ENCODE peak calls at places on chromosomes 1 and 21, in seven cellular contexts. One of them, this sample, is unnamed. For H3K27me3, the result is how much of the 10 kb centered on the place peaks cover.

GRCh38 chr21:44461438-44462089 is 6.3 kb downstream of the LRRC3 start:
- DNase-seq in neural progenitor cell: peak
- DNase-seq in adrenal gland: no peak
- DNase-seq in psoas muscle: no peak
- DNase-seq in cardiac muscle cell: peak
- DNase-seq in tibial nerve: no peak
- DNase-seq in heart left ventricle: no peak
- DNase-seq in this sample: no peak

GRCh38 chr1:108670131-108670773 is 9.4 kb upstream of the HENMT1 start:
- DNase-seq in psoas muscle: no peak
- DNase-seq in heart left ventricle: no peak
- DNase-seq in neural progenitor cell: no peak
- DNase-seq in tibial nerve: no peak
- DNase-seq in cardiac muscle cell: no peak
- DNase-seq in adrenal gland: no peak
- DNase-seq in this sample: no peak

GRCh38 chr1:160418483-160418882 is 18.1 kb downstream of the VANGL2 start:
- DNase-seq in heart left ventricle: no peak
- DNase-seq in cardiac muscle cell: no peak
- DNase-seq in tibial nerve: no peak
- DNase-seq in neural progenitor cell: no peak
- DNase-seq in adrenal gland: no peak
- DNase-seq in psoas muscle: no peak
- DNase-seq in this sample: no peak

GRCh38 chr1:115134850-115135484 is 45.7 kb upstream of the TSPAN2 start:
- DNase-seq in tibial nerve: no peak
- DNase-seq in neural progenitor cell: no peak
- DNase-seq in psoas muscle: no peak
- DNase-seq in cardiac muscle cell: no peak
- DNase-seq in adrenal gland: no peak
- DNase-seq in heart left ventricle: no peak
- DNase-seq in this sample: no peak

GRCh38 chr1:32953495-32953894 is 11.1 kb downstream of the RNF19B start:
- DNase-seq in neural progenitor cell: no peak
- DNase-seq in adrenal gland: no peak
- DNase-seq in tibial nerve: no peak
- DNase-seq in psoas muscle: no peak
- DNase-seq in heart left ventricle: no peak
- DNase-seq in cardiac muscle cell: no peak
- DNase-seq in this sample: no peak

GRCh38 chr1:203564024-203564423 is 62.6 kb upstream of the ATP2B4 start:
- DNase-seq in neural progenitor cell: no peak
- DNase-seq in cardiac muscle cell: no peak
- DNase-seq in tibial nerve: no peak
- DNase-seq in heart left ventricle: no peak
- DNase-seq in psoas muscle: no peak
- DNase-seq in adrenal gland: no peak
- DNase-seq in this sample: no peak

GRCh38 chr1:184888505-184888904 is 85.8 kb downstream of the NIBAN1 start:
- DNase-seq in tibial nerve: no peak
- DNase-seq in cardiac muscle cell: no peak
- DNase-seq in heart left ventricle: no peak
- DNase-seq in neural progenitor cell: no peak
- DNase-seq in adrenal gland: no peak
- DNase-seq in psoas muscle: no peak
- DNase-seq in this sample: no peak

GRCh38 chr1:160620942-160621632 is 25.8 kb downstream of the SLAMF1 start:
- DNase-seq in psoas muscle: no peak
- DNase-seq in neural progenitor cell: no peak
- DNase-seq in tibial nerve: no peak
- DNase-seq in cardiac muscle cell: no peak
- DNase-seq in heart left ventricle: no peak
- DNase-seq in adrenal gland: no peak
- DNase-seq in this sample: no peak

GRCh38 chr1:93593868-93594602 is 87.6 kb downstream of the BCAR3 start:
- DNase-seq in cardiac muscle cell: no peak
- DNase-seq in heart left ventricle: no peak
- DNase-seq in tibial nerve: no peak
- DNase-seq in psoas muscle: no peak
- DNase-seq in adrenal gland: no peak
- DNase-seq in neural progenitor cell: no peak
- DNase-seq in this sample: no peak

GRCh38 chr1:68811806-68812205 is 314.9 kb upstream of the DEPDC1 start:
- DNase-seq in cardiac muscle cell: no peak
- DNase-seq in psoas muscle: no peak
- DNase-seq in tibial nerve: no peak
- DNase-seq in heart left ventricle: no peak
- DNase-seq in neural progenitor cell: no peak
- DNase-seq in adrenal gland: no peak
- DNase-seq in this sample: no peak

GRCh38 chr1:109780982-109781381 is 17.3 kb upstream of the EPS8L3 start:
- DNase-seq in psoas muscle: no peak
- DNase-seq in neural progenitor cell: no peak
- DNase-seq in cardiac muscle cell: no peak
- DNase-seq in heart left ventricle: no peak
- DNase-seq in tibial nerve: no peak
- DNase-seq in adrenal gland: no peak
- DNase-seq in this sample: no peak

GRCh38 chr1:43454270-43455011 is 710 bp upstream of the HYI start:
- DNase-seq in cardiac muscle cell: peak
- DNase-seq in tibial nerve: peak
- DNase-seq in adrenal gland: peak
- DNase-seq in heart left ventricle: peak
- DNase-seq in psoas muscle: peak
- DNase-seq in neural progenitor cell: peak
- DNase-seq in this sample: peak

GRCh38 chr1:209585672-209586071 is 2.2 kb downstream of the CAMK1G start:
- DNase-seq in psoas muscle: peak
- DNase-seq in tibial nerve: no peak
- DNase-seq in adrenal gland: peak
- DNase-seq in cardiac muscle cell: peak
- DNase-seq in heart left ventricle: peak
- DNase-seq in neural progenitor cell: peak
- DNase-seq in this sample: peak

GRCh38 chr1:236753554-236753953 is 41.5 kb upstream of the MTR start:
- DNase-seq in adrenal gland: peak
- DNase-seq in tibial nerve: no peak
- DNase-seq in psoas muscle: no peak
- DNase-seq in neural progenitor cell: peak
- DNase-seq in heart left ventricle: no peak
- DNase-seq in cardiac muscle cell: peak
- DNase-seq in this sample: no peak

GRCh38 chr1:50308883-50309282 is 114.4 kb downstream of the DMRTA2 start:
- DNase-seq in adrenal gland: peak
- DNase-seq in neural progenitor cell: peak
- DNase-seq in psoas muscle: no peak
- DNase-seq in heart left ventricle: no peak
- DNase-seq in cardiac muscle cell: peak
- DNase-seq in tibial nerve: no peak
- DNase-seq in this sample: no peak

GRCh38 chr1:152182431-152182830 is 23.4 kb upstream of the RPTN start:
- DNase-seq in psoas muscle: no peak
- DNase-seq in cardiac muscle cell: no peak
- DNase-seq in tibial nerve: no peak
- DNase-seq in heart left ventricle: no peak
- DNase-seq in adrenal gland: no peak
- DNase-seq in neural progenitor cell: no peak
- DNase-seq in this sample: no peak

GRCh38 chr1:230196077-230196476 is 129.0 kb downstream of the GALNT2 start:
- DNase-seq in tibial nerve: no peak
- DNase-seq in adrenal gland: no peak
- DNase-seq in neural progenitor cell: no peak
- DNase-seq in cardiac muscle cell: no peak
- DNase-seq in heart left ventricle: no peak
- DNase-seq in psoas muscle: no peak
- DNase-seq in this sample: no peak

GRCh38 chr21:39523398-39523797 is 71.6 kb downstream of the SH3BGR start:
- DNase-seq in psoas muscle: no peak
- DNase-seq in neural progenitor cell: no peak
- DNase-seq in tibial nerve: no peak
- DNase-seq in heart left ventricle: no peak
- DNase-seq in cardiac muscle cell: no peak
- DNase-seq in adrenal gland: no peak
- DNase-seq in this sample: no peak

GRCh38 chr1:109474697-109475096 is 8.4 kb downstream of the SYPL2 start:
- DNase-seq in adrenal gland: no peak
- DNase-seq in heart left ventricle: peak
- DNase-seq in cardiac muscle cell: no peak
- DNase-seq in psoas muscle: no peak
- DNase-seq in tibial nerve: no peak
- DNase-seq in neural progenitor cell: no peak
- DNase-seq in this sample: no peak

GRCh38 chr1:145985502-145986439 is 10.6 kb downstream of the TXNIP start:
- DNase-seq in adrenal gland: peak
- DNase-seq in psoas muscle: peak
- DNase-seq in cardiac muscle cell: peak
- DNase-seq in tibial nerve: peak
- DNase-seq in heart left ventricle: peak
- DNase-seq in neural progenitor cell: no peak
- DNase-seq in this sample: no peak

GRCh38 chr1:21956720-21957552 is 19.8 kb upstream of the HSPG2 start:
- DNase-seq in tibial nerve: no peak
- DNase-seq in cardiac muscle cell: peak
- DNase-seq in adrenal gland: peak
- DNase-seq in neural progenitor cell: no peak
- DNase-seq in psoas muscle: peak
- DNase-seq in heart left ventricle: peak
- DNase-seq in this sample: no peak

DNA sequence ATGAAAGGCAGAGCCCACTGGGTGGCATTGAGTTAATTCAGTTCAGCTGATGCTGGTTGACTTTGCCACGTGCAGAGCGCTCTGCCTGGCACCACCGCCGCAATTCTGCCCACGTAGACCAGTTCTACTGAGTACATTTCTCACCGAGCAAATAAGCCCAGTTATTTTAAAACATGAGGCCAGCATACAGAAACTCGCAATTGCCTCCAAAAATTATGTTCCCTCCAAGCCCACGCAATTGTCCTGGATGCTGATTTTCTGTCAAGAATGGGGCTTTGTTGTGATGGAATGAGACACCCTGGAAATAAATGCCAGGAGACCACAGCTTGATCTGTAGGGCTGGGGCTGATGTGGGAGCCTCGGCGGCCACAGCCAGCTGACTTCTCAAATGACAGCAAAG is 11.4 kb upstream of the PARP1 start:
- DNase-seq in psoas muscle: no peak
- DNase-seq in tibial nerve: no peak
- DNase-seq in neural progenitor cell: no peak
- DNase-seq in heart left ventricle: no peak
- DNase-seq in cardiac muscle cell: no peak
- DNase-seq in adrenal gland: no peak
- DNase-seq in this sample: peak
- H3K27me3 ChIP-seq in psoas muscle: under half
- H3K27me3 ChIP-seq in tibial nerve: under half
- H3K27me3 ChIP-seq in neural progenitor cell: under half
- H3K27me3 ChIP-seq in heart left ventricle: under half
- H3K27me3 ChIP-seq in cardiac muscle cell: under half
- H3K27me3 ChIP-seq in adrenal gland: under half
- H3K27me3 ChIP-seq in this sample: under half

DNA sequence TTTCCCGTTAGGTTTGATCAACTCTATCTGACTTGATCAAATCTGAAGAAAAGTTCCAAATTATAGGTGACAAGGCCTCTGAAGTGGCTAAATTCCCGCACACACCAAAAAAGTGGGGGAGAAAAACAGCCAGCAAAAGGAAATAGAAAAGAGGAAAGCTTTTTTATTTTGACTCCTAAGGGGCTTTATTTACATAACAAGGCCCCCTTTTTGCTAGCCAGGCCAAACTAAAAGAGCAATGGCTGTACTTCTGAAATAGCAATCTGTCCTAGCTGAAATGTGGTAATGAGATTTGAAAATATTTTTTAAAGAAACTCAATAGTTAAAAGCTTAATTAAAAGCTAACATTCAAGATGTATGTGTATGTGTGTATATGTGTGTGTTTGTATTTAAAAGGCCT is 311.5 kb upstream of the POGK start:
- DNase-seq in tibial nerve: no peak
- DNase-seq in heart left ventricle: no peak
- DNase-seq in neural progenitor cell: no peak
- DNase-seq in adrenal gland: no peak
- DNase-seq in psoas muscle: no peak
- DNase-seq in cardiac muscle cell: no peak
- DNase-seq in this sample: no peak
- H3K27ac ChIP-seq in tibial nerve: no peak
- H3K27ac ChIP-seq in heart left ventricle: no peak
- H3K27ac ChIP-seq in neural progenitor cell: peak
- H3K27ac ChIP-seq in adrenal gland: no peak
- H3K27ac ChIP-seq in psoas muscle: no peak
- H3K27ac ChIP-seq in cardiac muscle cell: no peak
- H3K27ac ChIP-seq in this sample: no peak

DNA sequence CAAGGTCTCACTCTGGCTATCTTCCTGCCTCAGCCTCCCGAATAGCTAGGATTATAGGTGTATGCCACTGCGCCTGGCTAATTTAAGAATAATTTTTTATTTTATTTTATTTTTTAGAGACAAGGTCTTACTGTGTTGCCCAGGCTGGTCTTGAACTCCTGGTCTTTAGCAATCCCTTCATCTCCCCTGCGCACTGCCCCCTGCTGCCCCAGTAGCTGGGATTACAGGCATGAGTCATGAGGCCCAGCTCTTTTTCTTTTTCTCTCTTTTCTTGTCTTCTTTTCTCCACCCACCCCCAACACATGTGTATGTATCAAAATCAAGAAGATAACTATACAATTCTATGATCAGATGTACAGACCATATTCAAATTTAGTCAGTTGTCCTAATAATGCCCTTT is 87.2 kb downstream of the PEX14 start:
- DNase-seq in tibial nerve: no peak
- DNase-seq in heart left ventricle: no peak
- DNase-seq in psoas muscle: no peak
- DNase-seq in adrenal gland: no peak
- DNase-seq in cardiac muscle cell: no peak
- DNase-seq in neural progenitor cell: no peak
- DNase-seq in this sample: no peak
- TF ChIP-seq CTCF in tibial nerve: no peak
- TF ChIP-seq CTCF in heart left ventricle: no peak
- TF ChIP-seq CTCF in psoas muscle: no peak
- TF ChIP-seq CTCF in adrenal gland: peak
- TF ChIP-seq CTCF in cardiac muscle cell: peak
- TF ChIP-seq CTCF in neural progenitor cell: peak
- TF ChIP-seq CTCF in this sample: no peak

DNA sequence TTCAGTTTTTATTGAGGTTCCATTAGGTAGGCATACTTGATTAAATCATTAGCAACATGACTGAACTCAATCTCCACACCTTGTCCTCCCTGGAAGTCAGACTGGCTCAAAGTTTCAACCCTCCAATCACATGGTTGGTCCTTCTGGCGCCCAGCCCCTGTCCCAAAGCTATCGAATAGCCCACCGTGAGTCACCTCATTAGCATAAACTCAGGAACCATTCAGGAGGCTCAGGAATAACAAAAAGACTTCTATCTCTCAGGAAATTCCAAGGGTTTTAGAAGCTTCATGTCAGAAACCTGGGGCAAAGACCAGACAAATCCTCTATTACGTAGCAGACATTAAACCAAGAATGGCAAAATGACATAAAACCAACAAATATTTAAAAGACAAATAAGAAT is 78.6 kb downstream of the RGS2 start:
- DNase-seq in heart left ventricle: no peak
- DNase-seq in adrenal gland: no peak
- DNase-seq in tibial nerve: no peak
- DNase-seq in neural progenitor cell: peak
- DNase-seq in cardiac muscle cell: no peak
- DNase-seq in psoas muscle: no peak
- DNase-seq in this sample: no peak
- H3K27me3 ChIP-seq in heart left ventricle: under half
- H3K27me3 ChIP-seq in adrenal gland: under half
- H3K27me3 ChIP-seq in tibial nerve: under half
- H3K27me3 ChIP-seq in neural progenitor cell: under half
- H3K27me3 ChIP-seq in cardiac muscle cell: under half
- H3K27me3 ChIP-seq in psoas muscle: under half
- H3K27me3 ChIP-seq in this sample: under half

GRCh38 chr1:201493757-201494617 is 12.9 kb downstream of the CSRP1 start:
- DNase-seq in adrenal gland: peak
- DNase-seq in tibial nerve: no peak
- DNase-seq in psoas muscle: no peak
- DNase-seq in heart left ventricle: no peak
- DNase-seq in neural progenitor cell: peak
- DNase-seq in cardiac muscle cell: peak
- DNase-seq in this sample: no peak
- H3K27ac ChIP-seq in adrenal gland: peak
- H3K27ac ChIP-seq in tibial nerve: peak
- H3K27ac ChIP-seq in psoas muscle: no peak
- H3K27ac ChIP-seq in heart left ventricle: peak
- H3K27ac ChIP-seq in neural progenitor cell: peak
- H3K27ac ChIP-seq in cardiac muscle cell: peak
- H3K27ac ChIP-seq in this sample: peak

This sample was measured in dorsolateral prefrontal cortex.